ENCODE peak calls at places on chromosome 20, in seven cellular contexts. One of them, this sample, is unnamed.

GRCh38 chr20:51800132-51800721 is 2.1 kb downstream of the SALL4 start:
- DNase-seq in PC-9: peak; percentile 62
- DNase-seq in heart left ventricle: peak; percentile 75
- DNase-seq in Panc1: peak; percentile 24
- DNase-seq in PC-3: peak; percentile 92
- DNase-seq in pancreas: peak; percentile 66
- DNase-seq in neuronal stem cell: peak; percentile 86
- DNase-seq in this sample: peak; percentile 57

GRCh38 chr20:57618091-57618765 is 2.0 kb downstream of the ZBP1 start:
- DNase-seq in PC-9: peak; percentile 99
- DNase-seq in heart left ventricle: no peak
- DNase-seq in Panc1: no peak
- DNase-seq in PC-3: peak; percentile 99
- DNase-seq in pancreas: no peak
- DNase-seq in neuronal stem cell: no peak
- DNase-seq in this sample: peak; percentile 28

GRCh38 chr20:17939622-17940446 is 28.8 kb downstream of the SNX5 start:
- DNase-seq in PC-9: no peak
- DNase-seq in heart left ventricle: no peak
- DNase-seq in Panc1: no peak
- DNase-seq in PC-3: no peak
- DNase-seq in pancreas: no peak
- DNase-seq in neuronal stem cell: no peak
- DNase-seq in this sample: no peak

GRCh38 chr20:51769941-51770615 is 1.9 kb upstream of the ATP9A start:
- DNase-seq in PC-9: no peak
- DNase-seq in heart left ventricle: no peak
- DNase-seq in Panc1: no peak
- DNase-seq in PC-3: no peak
- DNase-seq in pancreas: no peak
- DNase-seq in neuronal stem cell: no peak
- DNase-seq in this sample: no peak

GRCh38 chr20:3233991-3234498 is 4.9 kb downstream of the SLC4A11 start:
- DNase-seq in PC-9: no peak
- DNase-seq in heart left ventricle: no peak
- DNase-seq in Panc1: no peak
- DNase-seq in PC-3: no peak
- DNase-seq in pancreas: no peak
- DNase-seq in neuronal stem cell: no peak
- DNase-seq in this sample: no peak

GRCh38 chr20:51666126-51666525 is 102.1 kb downstream of the ATP9A start:
- DNase-seq in PC-9: no peak
- DNase-seq in heart left ventricle: no peak
- DNase-seq in Panc1: no peak
- DNase-seq in PC-3: peak; percentile 73
- DNase-seq in pancreas: no peak
- DNase-seq in neuronal stem cell: no peak
- DNase-seq in this sample: no peak

GRCh38 chr20:47610247-47610944 is 108.7 kb downstream of the NCOA3 start:
- DNase-seq in PC-9: peak; percentile 69
- DNase-seq in heart left ventricle: no peak
- DNase-seq in Panc1: peak; percentile 79
- DNase-seq in PC-3: peak; percentile 81
- DNase-seq in pancreas: no peak
- DNase-seq in neuronal stem cell: no peak
- DNase-seq in this sample: no peak

GRCh38 chr20:50610212-50610718 is 81.1 kb downstream of the RIPOR3 start:
- DNase-seq in PC-9: no peak
- DNase-seq in heart left ventricle: no peak
- DNase-seq in Panc1: no peak
- DNase-seq in PC-3: peak; percentile 48
- DNase-seq in pancreas: no peak
- DNase-seq in neuronal stem cell: no peak
- DNase-seq in this sample: no peak

GRCh38 chr20:10719740-10720380 is 46.1 kb upstream of the JAG1 start:
- DNase-seq in PC-9: no peak
- DNase-seq in heart left ventricle: no peak
- DNase-seq in Panc1: no peak
- DNase-seq in PC-3: peak; percentile 48
- DNase-seq in pancreas: no peak
- DNase-seq in neuronal stem cell: no peak
- DNase-seq in this sample: no peak

GRCh38 chr20:10654630-10655029 is 19.2 kb downstream of the JAG1 start:
- DNase-seq in PC-9: no peak
- DNase-seq in heart left ventricle: no peak
- DNase-seq in Panc1: no peak
- DNase-seq in PC-3: no peak
- DNase-seq in pancreas: peak; percentile 81
- DNase-seq in neuronal stem cell: no peak
- DNase-seq in this sample: no peak

GRCh38 chr20:21099653-21100589 is 6.2 kb downstream of the LINC00237 start:
- DNase-seq in PC-9: no peak
- DNase-seq in heart left ventricle: peak; percentile 72
- DNase-seq in Panc1: no peak
- DNase-seq in PC-3: no peak
- DNase-seq in pancreas: peak; percentile 35
- DNase-seq in neuronal stem cell: no peak
- DNase-seq in this sample: peak; percentile 45

GRCh38 chr20:44001667-44002596 is 87.3 kb downstream of the TOX2 start:
- DNase-seq in PC-9: no peak
- DNase-seq in heart left ventricle: no peak
- DNase-seq in Panc1: no peak
- DNase-seq in PC-3: no peak
- DNase-seq in pancreas: no peak
- DNase-seq in neuronal stem cell: no peak
- DNase-seq in this sample: no peak

GRCh38 chr20:965956-966355 is 36.2 kb downstream of the RSPO4 start:
- DNase-seq in PC-9: no peak
- DNase-seq in heart left ventricle: peak; percentile 26
- DNase-seq in Panc1: no peak
- DNase-seq in PC-3: no peak
- DNase-seq in pancreas: no peak
- DNase-seq in neuronal stem cell: no peak
- DNase-seq in this sample: no peak

GRCh38 chr20:8095648-8096572 is 36.2 kb upstream of the PLCB1 start:
- DNase-seq in PC-9: no peak
- DNase-seq in heart left ventricle: no peak
- DNase-seq in Panc1: no peak
- DNase-seq in PC-3: peak; percentile 40
- DNase-seq in pancreas: no peak
- DNase-seq in neuronal stem cell: no peak
- DNase-seq in this sample: no peak

GRCh38 chr20:7375905-7376304 is 564.4 kb downstream of the HAO1 start:
- DNase-seq in PC-9: no peak
- DNase-seq in heart left ventricle: no peak
- DNase-seq in Panc1: no peak
- DNase-seq in PC-3: peak; percentile 73
- DNase-seq in pancreas: no peak
- DNase-seq in neuronal stem cell: no peak
- DNase-seq in this sample: no peak

GRCh38 chr20:13873814-13874213 is 89.0 kb downstream of the NDUFAF5 start:
- DNase-seq in PC-9: no peak
- DNase-seq in heart left ventricle: no peak
- DNase-seq in Panc1: no peak
- DNase-seq in PC-3: no peak
- DNase-seq in pancreas: no peak
- DNase-seq in neuronal stem cell: no peak
- DNase-seq in this sample: no peak

GRCh38 chr20:13875265-13875811 is 90.5 kb downstream of the NDUFAF5 start:
- DNase-seq in PC-9: no peak
- DNase-seq in heart left ventricle: no peak
- DNase-seq in Panc1: no peak
- DNase-seq in PC-3: no peak
- DNase-seq in pancreas: no peak
- DNase-seq in neuronal stem cell: no peak
- DNase-seq in this sample: no peak

GRCh38 chr20:13877789-13878188 is 93.0 kb downstream of the NDUFAF5 start:
- DNase-seq in PC-9: no peak
- DNase-seq in heart left ventricle: no peak
- DNase-seq in Panc1: no peak
- DNase-seq in PC-3: no peak
- DNase-seq in pancreas: no peak
- DNase-seq in neuronal stem cell: no peak
- DNase-seq in this sample: no peak

GRCh38 chr20:13878600-13878999 is 93.8 kb downstream of the NDUFAF5 start:
- DNase-seq in PC-9: no peak
- DNase-seq in heart left ventricle: no peak
- DNase-seq in Panc1: no peak
- DNase-seq in PC-3: peak; percentile 40
- DNase-seq in pancreas: no peak
- DNase-seq in neuronal stem cell: no peak
- DNase-seq in this sample: no peak

GRCh38 chr20:13874269-13875158 is 89.7 kb downstream of the NDUFAF5 start:
- DNase-seq in PC-9: no peak
- DNase-seq in heart left ventricle: no peak
- DNase-seq in Panc1: no peak
- DNase-seq in PC-3: no peak
- DNase-seq in pancreas: no peak
- DNase-seq in neuronal stem cell: no peak
- DNase-seq in this sample: no peak
- H3K27ac ChIP-seq in PC-9: no peak overlapping the region
- H3K27ac ChIP-seq in heart left ventricle: no peak overlapping the region
- H3K27ac ChIP-seq in Panc1: no peak overlapping the region
- H3K27ac ChIP-seq in PC-3: no peak overlapping the region
- H3K27ac ChIP-seq in pancreas: no peak overlapping the region
- H3K27ac ChIP-seq in neuronal stem cell: no peak overlapping the region
- H3K27ac ChIP-seq in this sample: no peak overlapping the region

GRCh38 chr20:64168381-64169088 is 4.3 kb downstream of the MYT1 start:
- DNase-seq in PC-9: no peak
- DNase-seq in heart left ventricle: no peak
- DNase-seq in Panc1: no peak
- DNase-seq in PC-3: no peak
- DNase-seq in pancreas: no peak
- DNase-seq in neuronal stem cell: no peak
- DNase-seq in this sample: no peak

GRCh38 chr20:64165866-64166600 is 1.8 kb downstream of the MYT1 start:
- DNase-seq in PC-9: no peak
- DNase-seq in heart left ventricle: no peak
- DNase-seq in Panc1: no peak
- DNase-seq in PC-3: no peak
- DNase-seq in pancreas: no peak
- DNase-seq in neuronal stem cell: no peak
- DNase-seq in this sample: no peak

GRCh38 chr20:64166712-64167615 is 2.7 kb downstream of the MYT1 start:
- DNase-seq in PC-9: no peak
- DNase-seq in heart left ventricle: peak; percentile 39
- DNase-seq in Panc1: no peak
- DNase-seq in PC-3: no peak
- DNase-seq in pancreas: no peak
- DNase-seq in neuronal stem cell: no peak
- DNase-seq in this sample: no peak

GRCh38 chr20:64169089-64169560 is 4.9 kb downstream of the MYT1 start:
- DNase-seq in PC-9: no peak
- DNase-seq in heart left ventricle: no peak
- DNase-seq in Panc1: no peak
- DNase-seq in PC-3: no peak
- DNase-seq in pancreas: no peak
- DNase-seq in neuronal stem cell: no peak
- DNase-seq in this sample: no peak

GRCh38 chr20:64167676-64168075 is 3.4 kb downstream of the MYT1 start:
- DNase-seq in PC-9: no peak
- DNase-seq in heart left ventricle: no peak
- DNase-seq in Panc1: no peak
- DNase-seq in PC-3: no peak
- DNase-seq in pancreas: no peak
- DNase-seq in neuronal stem cell: no peak
- DNase-seq in this sample: no peak
- H3K4me1 ChIP-seq in PC-9: no peaks in the 10 kb centered on the region
- H3K4me1 ChIP-seq in heart left ventricle: no peaks in the 10 kb centered on the region
- H3K4me1 ChIP-seq in Panc1: no peaks in the 10 kb centered on the region
- H3K4me1 ChIP-seq in PC-3: no peaks in the 10 kb centered on the region
- H3K4me1 ChIP-seq in pancreas: no peaks in the 10 kb centered on the region
- H3K4me1 ChIP-seq in neuronal stem cell: no peaks in the 10 kb centered on the region
- H3K4me1 ChIP-seq in this sample: no peaks in the 10 kb centered on the region

DNA sequence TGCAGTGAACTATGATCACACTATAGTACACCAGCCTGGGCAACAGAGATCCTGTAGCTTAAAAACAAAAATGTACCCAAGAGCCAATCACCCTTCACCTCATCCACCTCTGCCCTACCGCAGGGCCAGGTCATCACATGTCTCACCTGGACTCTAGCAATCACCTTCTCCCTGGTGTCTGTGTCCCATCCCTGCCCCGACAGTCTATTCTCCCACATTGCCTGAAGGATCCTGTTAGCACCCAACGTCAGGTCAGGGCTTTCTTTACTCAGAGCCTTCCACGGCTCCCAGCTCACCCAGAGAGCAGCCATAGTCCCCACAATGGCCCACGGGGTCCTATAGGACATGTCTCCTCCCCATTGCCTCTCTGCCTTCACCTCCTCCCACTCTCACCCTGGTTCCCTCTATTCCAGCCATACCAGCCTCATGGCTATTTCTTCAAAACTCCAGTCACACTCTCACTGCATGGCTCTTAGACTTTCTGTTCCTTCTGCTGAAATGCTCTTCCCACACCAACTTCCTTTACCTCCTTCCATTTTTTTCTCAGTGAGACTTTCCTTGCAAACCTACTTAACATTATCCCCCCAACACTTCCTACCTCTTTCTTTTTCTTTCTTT is 22.5 kb upstream of the ARFGEF2 start:
- DNase-seq in PC-9: no peak
- DNase-seq in heart left ventricle: no peak
- DNase-seq in Panc1: no peak
- DNase-seq in PC-3: no peak
- DNase-seq in pancreas: no peak
- DNase-seq in neuronal stem cell: no peak
- DNase-seq in this sample: no peak
- H3K9me3 ChIP-seq in PC-9: no peaks in the 10 kb centered on the region
- H3K9me3 ChIP-seq in heart left ventricle: no peaks in the 10 kb centered on the region
- H3K9me3 ChIP-seq in Panc1: no peaks in the 10 kb centered on the region
- H3K9me3 ChIP-seq in PC-3: no peaks in the 10 kb centered on the region
- H3K9me3 ChIP-seq in pancreas: no peaks in the 10 kb centered on the region
- H3K9me3 ChIP-seq in neuronal stem cell: no peaks in the 10 kb centered on the region
- H3K9me3 ChIP-seq in this sample: no peaks in the 10 kb centered on the region

GRCh38 chr20:41142914-41143313 is 5.6 kb downstream of the PLCG1 start:
- DNase-seq in PC-9: no peak
- DNase-seq in heart left ventricle: no peak
- DNase-seq in Panc1: no peak
- DNase-seq in PC-3: no peak
- DNase-seq in pancreas: no peak
- DNase-seq in neuronal stem cell: no peak
- DNase-seq in this sample: no peak

GRCh38 chr20:41142241-41142640 is 4.9 kb downstream of the PLCG1 start:
- DNase-seq in PC-9: no peak
- DNase-seq in heart left ventricle: no peak
- DNase-seq in Panc1: no peak
- DNase-seq in PC-3: no peak
- DNase-seq in pancreas: no peak
- DNase-seq in neuronal stem cell: no peak
- DNase-seq in this sample: no peak

GRCh38 chr20:41140226-41141133 is 3.1 kb downstream of the PLCG1 start:
- DNase-seq in PC-9: no peak
- DNase-seq in heart left ventricle: no peak
- DNase-seq in Panc1: no peak
- DNase-seq in PC-3: no peak
- DNase-seq in pancreas: no peak
- DNase-seq in neuronal stem cell: no peak
- DNase-seq in this sample: no peak

GRCh38 chr20:41139227-41140093 is 2.1 kb downstream of the PLCG1 start:
- DNase-seq in PC-9: no peak
- DNase-seq in heart left ventricle: no peak
- DNase-seq in Panc1: no peak
- DNase-seq in PC-3: no peak
- DNase-seq in pancreas: no peak
- DNase-seq in neuronal stem cell: no peak
- DNase-seq in this sample: no peak

GRCh38 chr20:41141153-41141815 is 3.9 kb downstream of the PLCG1 start:
- DNase-seq in PC-9: no peak
- DNase-seq in heart left ventricle: peak; percentile 74
- DNase-seq in Panc1: no peak
- DNase-seq in PC-3: no peak
- DNase-seq in pancreas: no peak
- DNase-seq in neuronal stem cell: no peak
- DNase-seq in this sample: no peak
- H3K27ac ChIP-seq in PC-9: no peak overlapping the region
- H3K27ac ChIP-seq in heart left ventricle: peak overlapping the region; percentile 98
- H3K27ac ChIP-seq in Panc1: no peak overlapping the region
- H3K27ac ChIP-seq in PC-3: no peak overlapping the region
- H3K27ac ChIP-seq in pancreas: no peak overlapping the region
- H3K27ac ChIP-seq in neuronal stem cell: no peak overlapping the region
- H3K27ac ChIP-seq in this sample: peak overlapping the region; percentile 73

This sample was measured in lung.